ENCODE peak calls at places on chromosomes 5 and 9, in seven cellular contexts. One of them, this sample, is unnamed.

GRCh38 chr9:27436234-27436633 is 87.9 kb upstream of the IFNK start:
- DNase-seq in kidney epithelial cell: no peak
- DNase-seq in GM13976: no peak
- DNase-seq in cardiac fibroblast: peak; percentile 13
- DNase-seq in omental fat pad: no peak
- DNase-seq in WTC11: no peak
- DNase-seq in BJ: no peak
- DNase-seq in this sample: peak; percentile 92

GRCh38 chr9:32339424-32339823 is 45.0 kb upstream of the ACO1 start:
- DNase-seq in kidney epithelial cell: no peak
- DNase-seq in GM13976: no peak
- DNase-seq in cardiac fibroblast: no peak
- DNase-seq in omental fat pad: no peak
- DNase-seq in WTC11: no peak
- DNase-seq in BJ: no peak
- DNase-seq in this sample: peak; percentile 16

GRCh38 chr9:124574944-124575343 is 67.7 kb upstream of the NR5A1 start:
- DNase-seq in kidney epithelial cell: peak; percentile 73
- DNase-seq in GM13976: no peak
- DNase-seq in cardiac fibroblast: peak; percentile 81
- DNase-seq in omental fat pad: no peak
- DNase-seq in WTC11: no peak
- DNase-seq in BJ: peak; percentile 60
- DNase-seq in this sample: peak; percentile 88

GRCh38 chr5:4518924-4519660 is 621.0 kb upstream of the ADAMTS16 start:
- DNase-seq in kidney epithelial cell: no peak
- DNase-seq in GM13976: no peak
- DNase-seq in cardiac fibroblast: no peak
- DNase-seq in omental fat pad: no peak
- DNase-seq in WTC11: peak; percentile 23
- DNase-seq in BJ: no peak
- DNase-seq in this sample: no peak

GRCh38 chr9:122695696-122696095 is 20.8 kb downstream of the OR1L3 start:
- DNase-seq in kidney epithelial cell: no peak
- DNase-seq in GM13976: no peak
- DNase-seq in cardiac fibroblast: peak; percentile 12
- DNase-seq in omental fat pad: no peak
- DNase-seq in WTC11: no peak
- DNase-seq in BJ: no peak
- DNase-seq in this sample: peak; percentile 26

GRCh38 chr9:98567540-98568233 is 141.0 kb downstream of the GABBR2 start:
- DNase-seq in kidney epithelial cell: no peak
- DNase-seq in GM13976: no peak
- DNase-seq in cardiac fibroblast: no peak
- DNase-seq in omental fat pad: no peak
- DNase-seq in WTC11: no peak
- DNase-seq in BJ: no peak
- DNase-seq in this sample: no peak

GRCh38 chr5:149611327-149611726 is 30.0 kb downstream of the ARHGEF37 start:
- DNase-seq in kidney epithelial cell: no peak
- DNase-seq in GM13976: no peak
- DNase-seq in cardiac fibroblast: peak; percentile 65
- DNase-seq in omental fat pad: no peak
- DNase-seq in WTC11: no peak
- DNase-seq in BJ: peak; percentile 19
- DNase-seq in this sample: no peak

GRCh38 chr9:2015581-2016410 is 649 bp downstream of the SMARCA2 start:
- DNase-seq in kidney epithelial cell: no peak
- DNase-seq in GM13976: peak; percentile 39
- DNase-seq in cardiac fibroblast: peak; percentile 44
- DNase-seq in omental fat pad: peak; percentile 26
- DNase-seq in WTC11: peak; percentile 60
- DNase-seq in BJ: no peak
- DNase-seq in this sample: peak; percentile 62

GRCh38 chr5:17401509-17402290 is 96.3 kb upstream of the TAF11L2 start:
- DNase-seq in kidney epithelial cell: no peak
- DNase-seq in GM13976: no peak
- DNase-seq in cardiac fibroblast: no peak
- DNase-seq in omental fat pad: no peak
- DNase-seq in WTC11: no peak
- DNase-seq in BJ: no peak
- DNase-seq in this sample: no peak

GRCh38 chr5:139852696-139853095 is 57.1 kb downstream of the PSD2 start:
- DNase-seq in kidney epithelial cell: no peak
- DNase-seq in GM13976: no peak
- DNase-seq in cardiac fibroblast: no peak
- DNase-seq in omental fat pad: no peak
- DNase-seq in WTC11: no peak
- DNase-seq in BJ: no peak
- DNase-seq in this sample: no peak

GRCh38 chr5:2184024-2184362 is 301.3 kb upstream of the IRX4 start:
- DNase-seq in kidney epithelial cell: no peak
- DNase-seq in GM13976: no peak
- DNase-seq in cardiac fibroblast: no peak
- DNase-seq in omental fat pad: no peak
- DNase-seq in WTC11: no peak
- DNase-seq in BJ: no peak
- DNase-seq in this sample: no peak

GRCh38 chr5:83513081-83513480 is 41.5 kb downstream of the VCAN start:
- DNase-seq in kidney epithelial cell: no peak
- DNase-seq in GM13976: no peak
- DNase-seq in cardiac fibroblast: no peak
- DNase-seq in omental fat pad: no peak
- DNase-seq in WTC11: no peak
- DNase-seq in BJ: no peak
- DNase-seq in this sample: no peak

GRCh38 chr5:148991606-148992005 is 71.3 kb downstream of the SH3TC2 start:
- DNase-seq in kidney epithelial cell: no peak
- DNase-seq in GM13976: no peak
- DNase-seq in cardiac fibroblast: no peak
- DNase-seq in omental fat pad: no peak
- DNase-seq in WTC11: no peak
- DNase-seq in BJ: no peak
- DNase-seq in this sample: peak; percentile 95

DNA sequence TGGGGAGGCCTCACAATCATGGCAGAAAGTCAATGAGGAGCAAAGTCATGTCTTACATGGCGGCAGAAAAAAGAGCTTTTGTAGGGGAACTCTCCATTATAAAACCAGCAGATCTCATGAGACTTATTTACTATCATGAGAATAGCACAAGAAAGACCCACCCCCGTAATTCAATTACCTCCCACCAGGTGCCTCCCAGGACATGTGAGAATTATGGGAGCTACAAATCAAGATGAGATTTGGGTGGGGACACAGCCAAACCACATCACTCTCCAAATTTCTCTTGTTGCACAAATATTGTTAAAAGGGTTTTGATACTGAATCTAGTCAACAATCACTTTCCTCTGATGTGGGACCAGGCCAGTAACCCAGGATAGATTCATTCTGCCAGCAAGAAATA is 1176.1 kb downstream of the CDH9 start:
- DNase-seq in kidney epithelial cell: no peak
- DNase-seq in GM13976: no peak
- DNase-seq in cardiac fibroblast: no peak
- DNase-seq in omental fat pad: no peak
- DNase-seq in WTC11: peak; percentile 40
- DNase-seq in BJ: no peak
- DNase-seq in this sample: no peak
- TF ChIP-seq CTCF in kidney epithelial cell: no peak
- TF ChIP-seq CTCF in GM13976: no peak
- TF ChIP-seq CTCF in cardiac fibroblast: no peak
- TF ChIP-seq CTCF in omental fat pad: no peak
- TF ChIP-seq CTCF in WTC11: no peak
- TF ChIP-seq CTCF in BJ: no peak
- TF ChIP-seq CTCF in this sample: no peak

GRCh38 chr9:99634185-99634584 is 187.5 kb upstream of the NR4A3 start:
- DNase-seq in kidney epithelial cell: no peak
- DNase-seq in GM13976: no peak
- DNase-seq in cardiac fibroblast: no peak
- DNase-seq in omental fat pad: no peak
- DNase-seq in WTC11: no peak
- DNase-seq in BJ: peak; percentile 2
- DNase-seq in this sample: no peak

GRCh38 chr9:99632349-99633038 is 189.2 kb upstream of the NR4A3 start:
- DNase-seq in kidney epithelial cell: no peak
- DNase-seq in GM13976: no peak
- DNase-seq in cardiac fibroblast: no peak
- DNase-seq in omental fat pad: no peak
- DNase-seq in WTC11: no peak
- DNase-seq in BJ: no peak
- DNase-seq in this sample: no peak

GRCh38 chr9:99635032-99635431 is 186.7 kb upstream of the NR4A3 start:
- DNase-seq in kidney epithelial cell: no peak
- DNase-seq in GM13976: no peak
- DNase-seq in cardiac fibroblast: peak; percentile 0
- DNase-seq in omental fat pad: no peak
- DNase-seq in WTC11: no peak
- DNase-seq in BJ: peak; percentile 31
- DNase-seq in this sample: no peak

GRCh38 chr9:99637640-99638039 is 184.0 kb upstream of the NR4A3 start:
- DNase-seq in kidney epithelial cell: no peak
- DNase-seq in GM13976: no peak
- DNase-seq in cardiac fibroblast: no peak
- DNase-seq in omental fat pad: no peak
- DNase-seq in WTC11: no peak
- DNase-seq in BJ: no peak
- DNase-seq in this sample: no peak

DNA sequence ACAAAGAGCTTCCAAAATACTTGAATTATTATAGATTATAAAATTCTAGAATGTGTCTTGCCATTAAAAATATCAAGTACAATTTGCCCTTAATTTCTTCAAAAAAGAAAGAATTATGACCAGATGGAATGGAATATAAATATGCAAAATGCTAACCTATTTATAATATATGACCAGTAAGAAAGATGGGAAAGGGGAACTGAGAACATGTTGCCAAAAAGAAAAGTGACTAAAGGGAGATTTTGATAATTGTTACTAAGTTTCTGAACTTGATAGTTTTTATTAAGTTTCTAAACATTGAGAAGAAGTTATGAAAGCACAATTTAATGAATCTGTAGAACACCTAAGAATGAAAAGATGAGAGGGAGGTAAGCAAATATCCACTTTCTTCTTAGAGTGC is 188.4 kb upstream of the NR4A3 start:
- DNase-seq in kidney epithelial cell: no peak
- DNase-seq in GM13976: peak; percentile 19
- DNase-seq in cardiac fibroblast: no peak
- DNase-seq in omental fat pad: no peak
- DNase-seq in WTC11: no peak
- DNase-seq in BJ: no peak
- DNase-seq in this sample: no peak
- TF ChIP-seq CTCF in kidney epithelial cell: no peak
- TF ChIP-seq CTCF in GM13976: no peak
- TF ChIP-seq CTCF in cardiac fibroblast: no peak
- TF ChIP-seq CTCF in omental fat pad: no peak
- TF ChIP-seq CTCF in WTC11: no peak
- TF ChIP-seq CTCF in BJ: no peak
- TF ChIP-seq CTCF in this sample: no peak

GRCh38 chr5:137022043-137022442 is 477.1 kb downstream of the SPOCK1 start:
- DNase-seq in kidney epithelial cell: no peak
- DNase-seq in GM13976: no peak
- DNase-seq in cardiac fibroblast: no peak
- DNase-seq in omental fat pad: no peak
- DNase-seq in WTC11: no peak
- DNase-seq in BJ: no peak
- DNase-seq in this sample: no peak

GRCh38 chr5:137014731-137015130 is 484.4 kb downstream of the SPOCK1 start:
- DNase-seq in kidney epithelial cell: no peak
- DNase-seq in GM13976: no peak
- DNase-seq in cardiac fibroblast: no peak
- DNase-seq in omental fat pad: no peak
- DNase-seq in WTC11: no peak
- DNase-seq in BJ: no peak
- DNase-seq in this sample: no peak

GRCh38 chr5:137019229-137019628 is 479.9 kb downstream of the SPOCK1 start:
- DNase-seq in kidney epithelial cell: no peak
- DNase-seq in GM13976: no peak
- DNase-seq in cardiac fibroblast: no peak
- DNase-seq in omental fat pad: no peak
- DNase-seq in WTC11: no peak
- DNase-seq in BJ: no peak
- DNase-seq in this sample: no peak

GRCh38 chr5:137015540-137016116 is 483.5 kb downstream of the SPOCK1 start:
- DNase-seq in kidney epithelial cell: no peak
- DNase-seq in GM13976: no peak
- DNase-seq in cardiac fibroblast: no peak
- DNase-seq in omental fat pad: no peak
- DNase-seq in WTC11: no peak
- DNase-seq in BJ: no peak
- DNase-seq in this sample: no peak

GRCh38 chr5:137016783-137017324 is 482.3 kb downstream of the SPOCK1 start:
- DNase-seq in kidney epithelial cell: no peak
- DNase-seq in GM13976: no peak
- DNase-seq in cardiac fibroblast: peak; percentile 9
- DNase-seq in omental fat pad: no peak
- DNase-seq in WTC11: peak; percentile 30
- DNase-seq in BJ: no peak
- DNase-seq in this sample: peak; percentile 6
- TF ChIP-seq CTCF in kidney epithelial cell: no peak
- TF ChIP-seq CTCF in GM13976: no peak
- TF ChIP-seq CTCF in cardiac fibroblast: no peak
- TF ChIP-seq CTCF in omental fat pad: no peak
- TF ChIP-seq CTCF in WTC11: no peak
- TF ChIP-seq CTCF in BJ: no peak
- TF ChIP-seq CTCF in this sample: no peak

GRCh38 chr9:135961811-135962695 is 880 bp upstream of the UBAC1 start:
- DNase-seq in kidney epithelial cell: no peak
- DNase-seq in GM13976: no peak
- DNase-seq in cardiac fibroblast: no peak
- DNase-seq in omental fat pad: no peak
- DNase-seq in WTC11: no peak
- DNase-seq in BJ: no peak
- DNase-seq in this sample: peak; percentile 22

GRCh38 chr9:135960328-135961276 is 571 bp downstream of the UBAC1 start:
- DNase-seq in kidney epithelial cell: no peak
- DNase-seq in GM13976: peak; percentile 59
- DNase-seq in cardiac fibroblast: peak; percentile 17
- DNase-seq in omental fat pad: no peak
- DNase-seq in WTC11: no peak
- DNase-seq in BJ: no peak
- DNase-seq in this sample: no peak

GRCh38 chr9:135959814-135960213 is 1.4 kb downstream of the UBAC1 start:
- DNase-seq in kidney epithelial cell: no peak
- DNase-seq in GM13976: no peak
- DNase-seq in cardiac fibroblast: no peak
- DNase-seq in omental fat pad: no peak
- DNase-seq in WTC11: no peak
- DNase-seq in BJ: no peak
- DNase-seq in this sample: no peak

GRCh38 chr9:135962696-135963307 is 1.6 kb upstream of the UBAC1 start:
- DNase-seq in kidney epithelial cell: no peak
- DNase-seq in GM13976: no peak
- DNase-seq in cardiac fibroblast: no peak
- DNase-seq in omental fat pad: no peak
- DNase-seq in WTC11: no peak
- DNase-seq in BJ: no peak
- DNase-seq in this sample: no peak

DNA sequence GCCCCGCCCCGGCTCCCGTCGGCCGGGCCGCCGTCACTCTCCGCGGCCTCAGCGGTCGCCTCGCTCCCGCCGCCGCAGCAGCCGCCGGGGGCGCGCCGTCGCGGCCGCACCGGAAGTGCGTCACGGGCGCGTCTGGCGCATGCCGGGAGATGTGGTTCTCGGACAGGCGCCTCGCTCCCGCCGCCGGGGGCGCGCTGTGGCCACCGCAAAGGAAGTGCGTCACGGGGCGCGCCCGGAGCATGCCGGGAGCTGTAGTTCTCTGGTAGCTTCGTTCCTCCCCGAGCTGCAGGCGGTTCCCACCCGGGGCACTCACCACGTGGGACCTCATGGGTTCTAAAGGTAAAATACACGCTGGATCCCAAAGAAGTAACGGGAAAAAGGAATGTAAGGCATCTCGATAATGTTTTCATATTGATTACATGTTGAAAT is at the start of gene UBAC1:
- DNase-seq in kidney epithelial cell: peak; percentile 78
- DNase-seq in GM13976: peak; percentile 100
- DNase-seq in cardiac fibroblast: peak; percentile 94
- DNase-seq in omental fat pad: peak; percentile 77
- DNase-seq in WTC11: peak; percentile 94
- DNase-seq in BJ: peak; percentile 58
- DNase-seq in this sample: peak; percentile 97
- TF ChIP-seq CTCF in kidney epithelial cell: no peak
- TF ChIP-seq CTCF in GM13976: no peak
- TF ChIP-seq CTCF in cardiac fibroblast: peak; percentile 19
- TF ChIP-seq CTCF in omental fat pad: no peak
- TF ChIP-seq CTCF in WTC11: no peak
- TF ChIP-seq CTCF in BJ: peak; percentile 41
- TF ChIP-seq CTCF in this sample: peak; percentile 22

This sample was measured in epithelial cell of esophagus.